ENCODE peak calls at places on chromosomes 1 and 21, in seven cellular contexts. One of them, this sample, is unnamed.

GRCh38 chr1:33257759-33258712 is 1.7 kb downstream of the ZNF362 start:
- DNase-seq in HCT116: no peak
- DNase-seq in GM12878: no peak
- DNase-seq in H1: no peak
- DNase-seq in HepG2: peak
- DNase-seq in WTC11: no peak
- DNase-seq in K562: no peak
- DNase-seq in this sample: no peak

GRCh38 chr1:54754486-54755285 is 9.6 kb downstream of the PARS2 start:
- DNase-seq in K562: no peak
- DNase-seq in WTC11: no peak
- DNase-seq in GM12878: no peak
- DNase-seq in H1: no peak
- DNase-seq in HepG2: no peak
- DNase-seq in HCT116: no peak
- DNase-seq in this sample: no peak

GRCh38 chr1:13899856-13900255 is 199.9 kb downstream of the PRDM2 start:
- DNase-seq in H1: no peak
- DNase-seq in WTC11: no peak
- DNase-seq in HCT116: no peak
- DNase-seq in HepG2: no peak
- DNase-seq in GM12878: no peak
- DNase-seq in K562: no peak
- DNase-seq in this sample: no peak

GRCh38 chr1:15001317-15001900 is 152.1 kb upstream of the TMEM51 start:
- DNase-seq in WTC11: no peak
- DNase-seq in HepG2: no peak
- DNase-seq in H1: no peak
- DNase-seq in K562: no peak
- DNase-seq in HCT116: no peak
- DNase-seq in GM12878: no peak
- DNase-seq in this sample: no peak

GRCh38 chr1:198656500-198656932 is 17.7 kb downstream of the PTPRC start:
- DNase-seq in HCT116: no peak
- DNase-seq in WTC11: no peak
- DNase-seq in K562: no peak
- DNase-seq in H1: no peak
- DNase-seq in HepG2: no peak
- DNase-seq in GM12878: no peak
- DNase-seq in this sample: peak

GRCh38 chr1:170146861-170147260 is 1.1 kb downstream of the NTMT2 start:
- DNase-seq in HepG2: no peak
- DNase-seq in H1: no peak
- DNase-seq in K562: no peak
- DNase-seq in WTC11: no peak
- DNase-seq in HCT116: no peak
- DNase-seq in GM12878: no peak
- DNase-seq in this sample: no peak

GRCh38 chr1:203291201-203292096 is 13.9 kb upstream of the BTG2 start:
- DNase-seq in HepG2: peak
- DNase-seq in K562: no peak
- DNase-seq in HCT116: no peak
- DNase-seq in H1: no peak
- DNase-seq in WTC11: no peak
- DNase-seq in GM12878: no peak
- DNase-seq in this sample: no peak

GRCh38 chr1:206911064-206911663 is 10.6 kb downstream of the FCMR start:
- DNase-seq in GM12878: no peak
- DNase-seq in WTC11: no peak
- DNase-seq in K562: peak
- DNase-seq in H1: no peak
- DNase-seq in HCT116: no peak
- DNase-seq in HepG2: peak
- DNase-seq in this sample: peak

GRCh38 chr1:227392984-227393764 is 74.9 kb upstream of the CDC42BPA start:
- DNase-seq in WTC11: no peak
- DNase-seq in K562: no peak
- DNase-seq in H1: no peak
- DNase-seq in HepG2: no peak
- DNase-seq in HCT116: no peak
- DNase-seq in GM12878: no peak
- DNase-seq in this sample: no peak

GRCh38 chr1:155063550-155064108 is at the start of gene EFNA4:
- DNase-seq in WTC11: peak
- DNase-seq in HCT116: peak
- DNase-seq in H1: peak
- DNase-seq in GM12878: no peak
- DNase-seq in K562: peak
- DNase-seq in HepG2: peak
- DNase-seq in this sample: peak

GRCh38 chr1:22685675-22686074 is 25.0 kb upstream of the EPHB2 start:
- DNase-seq in H1: no peak
- DNase-seq in HCT116: no peak
- DNase-seq in K562: no peak
- DNase-seq in WTC11: no peak
- DNase-seq in GM12878: no peak
- DNase-seq in HepG2: no peak
- DNase-seq in this sample: no peak

GRCh38 chr1:51630393-51630792 is 13.5 kb downstream of the OSBPL9 start:
- DNase-seq in H1: no peak
- DNase-seq in WTC11: no peak
- DNase-seq in K562: no peak
- DNase-seq in GM12878: no peak
- DNase-seq in HCT116: no peak
- DNase-seq in HepG2: no peak
- DNase-seq in this sample: no peak

GRCh38 chr1:204453141-204453772 is 41.3 kb downstream of the PIK3C2B start:
- DNase-seq in K562: no peak
- DNase-seq in H1: no peak
- DNase-seq in GM12878: peak
- DNase-seq in WTC11: no peak
- DNase-seq in HepG2: no peak
- DNase-seq in HCT116: no peak
- DNase-seq in this sample: no peak

GRCh38 chr1:77889671-77890070 is 1.2 kb downstream of the NEXN start:
- DNase-seq in K562: no peak
- DNase-seq in HCT116: no peak
- DNase-seq in H1: no peak
- DNase-seq in WTC11: no peak
- DNase-seq in HepG2: no peak
- DNase-seq in GM12878: no peak
- DNase-seq in this sample: no peak

GRCh38 chr1:110591956-110592355 is 14.2 kb downstream of the KCNA2 start:
- DNase-seq in H1: no peak
- DNase-seq in HCT116: no peak
- DNase-seq in GM12878: no peak
- DNase-seq in K562: no peak
- DNase-seq in WTC11: no peak
- DNase-seq in HepG2: no peak
- DNase-seq in this sample: no peak

GRCh38 chr1:152013664-152014237 is 20.1 kb upstream of the S100A10 start:
- DNase-seq in H1: peak
- DNase-seq in HepG2: no peak
- DNase-seq in WTC11: peak
- DNase-seq in HCT116: no peak
- DNase-seq in K562: peak
- DNase-seq in GM12878: no peak
- DNase-seq in this sample: peak

GRCh38 chr1:154344977-154345837 is 19.9 kb downstream of the ATP8B2 start:
- DNase-seq in H1: peak
- DNase-seq in GM12878: no peak
- DNase-seq in WTC11: peak
- DNase-seq in K562: peak
- DNase-seq in HCT116: no peak
- DNase-seq in HepG2: peak
- DNase-seq in this sample: peak

GRCh38 chr1:14812189-14812588 is 213.7 kb downstream of the KAZN start:
- DNase-seq in HepG2: no peak
- DNase-seq in WTC11: no peak
- DNase-seq in K562: no peak
- DNase-seq in GM12878: no peak
- DNase-seq in H1: no peak
- DNase-seq in HCT116: no peak
- DNase-seq in this sample: no peak

GRCh38 chr21:32978346-32979270 is 47.1 kb upstream of the OLIG2 start:
- DNase-seq in HepG2: no peak
- DNase-seq in K562: no peak
- DNase-seq in GM12878: no peak
- DNase-seq in HCT116: no peak
- DNase-seq in WTC11: no peak
- DNase-seq in H1: no peak
- DNase-seq in this sample: no peak

GRCh38 chr1:39754026-39754569 is 15.4 kb downstream of the PPIE start:
- DNase-seq in HCT116: no peak
- DNase-seq in WTC11: no peak
- DNase-seq in H1: no peak
- DNase-seq in HepG2: no peak
- DNase-seq in K562: no peak
- DNase-seq in GM12878: no peak
- DNase-seq in this sample: no peak

GRCh38 chr1:158396646-158397045 is 2.6 kb downstream of the OR10T2 start:
- DNase-seq in K562: no peak
- DNase-seq in WTC11: no peak
- DNase-seq in HCT116: no peak
- DNase-seq in HepG2: no peak
- DNase-seq in H1: no peak
- DNase-seq in GM12878: no peak
- DNase-seq in this sample: no peak

DNA sequence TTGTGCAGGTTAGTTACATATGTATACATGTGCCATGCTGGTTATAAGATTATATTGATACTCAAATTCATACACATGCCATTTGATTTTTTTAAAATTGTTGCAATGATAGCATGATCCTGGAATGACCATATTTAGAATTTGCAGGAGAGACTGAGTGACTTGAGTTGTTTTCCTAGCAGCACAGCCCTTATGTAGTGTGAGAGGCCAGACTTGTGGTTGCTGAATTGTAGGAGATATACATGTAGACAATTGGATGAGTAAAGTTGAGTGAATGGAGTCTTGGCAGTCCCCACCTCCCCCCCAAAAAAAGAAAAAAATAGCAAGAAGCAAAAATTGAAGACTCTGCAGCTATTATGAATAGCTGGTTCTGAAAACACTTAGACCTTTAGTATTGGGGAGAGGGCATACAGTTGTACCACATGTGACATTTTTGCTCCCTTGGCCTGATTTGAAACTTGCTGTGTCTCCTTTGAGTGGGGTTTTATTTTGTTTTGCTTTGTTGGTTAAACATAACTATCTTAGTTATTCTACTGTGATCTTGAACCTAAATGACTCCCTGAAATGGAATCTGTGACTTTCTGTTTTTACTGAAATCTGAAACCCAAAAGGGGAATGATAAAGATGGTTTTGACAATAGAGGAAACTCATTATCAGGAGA is 280.3 kb downstream of the HMCN1 start:
- DNase-seq in HepG2: no peak
- DNase-seq in K562: no peak
- DNase-seq in WTC11: no peak
- DNase-seq in GM12878: no peak
- DNase-seq in HCT116: no peak
- DNase-seq in H1: no peak
- DNase-seq in this sample: no peak
- TF ChIP-seq SP1 in HepG2: no peak
- TF ChIP-seq SP1 in K562: no peak
- TF ChIP-seq SP1 in WTC11: no peak
- TF ChIP-seq SP1 in GM12878: no peak
- TF ChIP-seq SP1 in HCT116: no peak
- TF ChIP-seq SP1 in H1: no peak
- TF ChIP-seq SP1 in this sample: no peak

GRCh38 chr1:43067856-43068751 is 104.0 kb downstream of the EBNA1BP2 start:
- DNase-seq in GM12878: no peak
- DNase-seq in HCT116: no peak
- DNase-seq in H1: peak
- DNase-seq in WTC11: peak
- DNase-seq in HepG2: no peak
- DNase-seq in K562: no peak
- DNase-seq in this sample: peak
- TF ChIP-seq SP1 in GM12878: no peak
- TF ChIP-seq SP1 in HCT116: no peak
- TF ChIP-seq SP1 in H1: no peak
- TF ChIP-seq SP1 in WTC11: no peak
- TF ChIP-seq SP1 in HepG2: no peak
- TF ChIP-seq SP1 in K562: no peak
- TF ChIP-seq SP1 in this sample: no peak

GRCh38 chr21:29523646-29524045 is 224.9 kb downstream of the BACH1 start:
- DNase-seq in WTC11: no peak
- DNase-seq in H1: no peak
- DNase-seq in K562: no peak
- DNase-seq in HCT116: no peak
- DNase-seq in HepG2: no peak
- DNase-seq in GM12878: no peak
- DNase-seq in this sample: no peak
- TF ChIP-seq SP1 in WTC11: no peak
- TF ChIP-seq SP1 in H1: no peak
- TF ChIP-seq SP1 in K562: no peak
- TF ChIP-seq SP1 in HCT116: no peak
- TF ChIP-seq SP1 in HepG2: no peak
- TF ChIP-seq SP1 in GM12878: no peak
- TF ChIP-seq SP1 in this sample: no peak

GRCh38 chr21:34819357-34819999 is 150.7 kb downstream of the CLIC6 start:
- DNase-seq in WTC11: no peak
- DNase-seq in K562: no peak
- DNase-seq in H1: no peak
- DNase-seq in HepG2: no peak
- DNase-seq in HCT116: no peak
- DNase-seq in GM12878: no peak
- DNase-seq in this sample: no peak

GRCh38 chr21:34820051-34820450 is 151.3 kb downstream of the CLIC6 start:
- DNase-seq in WTC11: no peak
- DNase-seq in GM12878: no peak
- DNase-seq in H1: no peak
- DNase-seq in K562: peak
- DNase-seq in HepG2: no peak
- DNase-seq in HCT116: no peak
- DNase-seq in this sample: no peak

GRCh38 chr21:34817821-34818662 is 149.2 kb downstream of the CLIC6 start:
- DNase-seq in K562: no peak
- DNase-seq in GM12878: no peak
- DNase-seq in HepG2: peak
- DNase-seq in HCT116: no peak
- DNase-seq in H1: no peak
- DNase-seq in WTC11: no peak
- DNase-seq in this sample: no peak

GRCh38 chr21:34815831-34816700 is 147.3 kb downstream of the CLIC6 start:
- DNase-seq in HepG2: no peak
- DNase-seq in WTC11: no peak
- DNase-seq in K562: no peak
- DNase-seq in HCT116: no peak
- DNase-seq in H1: no peak
- DNase-seq in GM12878: no peak
- DNase-seq in this sample: no peak

DNA sequence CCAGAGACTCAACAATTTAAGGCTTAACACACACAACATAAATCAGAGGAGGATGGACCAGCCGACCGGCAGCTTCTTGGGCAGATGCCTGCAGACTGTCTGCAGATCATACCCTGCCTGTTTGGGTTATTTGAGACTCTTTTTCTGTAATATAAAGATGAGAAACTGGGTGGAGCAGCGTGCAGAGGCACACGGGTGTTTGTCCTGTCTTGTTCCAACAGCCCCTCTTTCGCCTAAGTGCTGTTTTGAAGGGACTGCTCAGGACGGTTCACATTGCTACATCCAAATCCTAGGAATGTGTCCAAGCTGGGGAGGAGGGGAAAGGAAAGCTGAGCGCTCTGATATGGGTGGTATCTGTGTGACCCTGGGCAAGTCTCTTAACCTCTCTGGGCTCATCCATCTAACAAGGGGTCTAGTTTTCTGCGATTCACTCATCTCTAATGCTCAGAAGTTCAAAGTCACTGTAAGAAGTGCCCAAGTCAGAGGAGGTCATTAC is 149.9 kb downstream of the CLIC6 start:
- DNase-seq in HepG2: no peak
- DNase-seq in WTC11: no peak
- DNase-seq in GM12878: no peak
- DNase-seq in H1: no peak
- DNase-seq in K562: no peak
- DNase-seq in HCT116: no peak
- DNase-seq in this sample: no peak
- TF ChIP-seq SP1 in HepG2: no peak
- TF ChIP-seq SP1 in WTC11: no peak
- TF ChIP-seq SP1 in GM12878: no peak
- TF ChIP-seq SP1 in H1: no peak
- TF ChIP-seq SP1 in K562: no peak
- TF ChIP-seq SP1 in HCT116: no peak
- TF ChIP-seq SP1 in this sample: no peak

This sample was measured in HEK293T.